ENCODE peak calls at places on chromosomes 11 and 22, in ten cellular contexts. A is A549, V is ovary, B is transverse colon, G is K562, C is tibial nerve, S is SK-N-SH, F is HepG2, J is GM12878, L is sigmoid colon. K is an unnamed sample.

GRCh38 chr11:116935514-116935913 is 98.1 kb upstream of the APOA1 start:
- DNase-seq in J (no peak), V (no peak), B (no peak), G (no peak), F (no peak), L (no peak), S (no peak), A (no peak), C (no peak), K (no peak)

GRCh38 chr11:119085523-119085878 is 820 bp downstream of the HMBS start:
- DNase-seq in G (peak), L (no peak), B (peak), V (peak), S (peak), A (no peak), F (no peak), J (no peak), C (no peak), K (no peak)

GRCh38 chr11:1205987-1206331 is 16.9 kb upstream of the MUC5B start:
- DNase-seq in V (no peak), C (peak), G (no peak), F (no peak), J (no peak), B (no peak), A (no peak), L (no peak), S (peak), K (no peak)

GRCh38 chr11:38718049-38718448 is 2120.0 kb upstream of the RAG2 start:
- DNase-seq in L (no peak), A (no peak), V (no peak), B (no peak), F (peak), S (no peak), G (no peak), J (no peak), C (no peak), K (no peak)

GRCh38 chr22:50683994-50684371 is 11.4 kb downstream of the SHANK3 start:
- DNase-seq in G (no peak), V (no peak), A (no peak), S (peak), L (no peak), B (no peak), F (no peak), C (no peak), J (no peak), K (no peak)

GRCh38 chr22:25216230-25216629 is 3.2 kb upstream of the CRYBB2 start:
- DNase-seq in V (no peak), S (no peak), L (no peak), C (no peak), B (no peak), F (no peak), J (no peak), G (no peak), A (no peak), K (no peak)

GRCh38 chr22:23409976-23410375 is 170.1 kb downstream of the IGLL1 start:
- DNase-seq in A (no peak), C (no peak), L (no peak), B (no peak), J (no peak), S (no peak), G (no peak), V (no peak), F (no peak), K (no peak)

GRCh38 chr11:42555197-42555596 is 756.6 kb upstream of the API5 start:
- DNase-seq in C (no peak), B (no peak), V (no peak), A (no peak), G (no peak), L (no peak), F (no peak), S (no peak), J (no peak), K (no peak)

GRCh38 chr11:1153951-1154487 is 3.7 kb upstream of the MUC5AC start:
- DNase-seq in L (peak), G (peak), J (no peak), B (peak), S (peak), V (no peak), C (no peak), A (peak), F (peak), K (no peak)

GRCh38 chr22:17159504-17159951 is 451 bp upstream of the HDHD5 start:
- DNase-seq in B (peak), G (no peak), J (no peak), V (peak), F (no peak), C (no peak), S (no peak), A (peak), L (peak), K (no peak)

GRCh38 chr11:134275534-134276395 is at the start of gene GLB1L3:
- DNase-seq in S (peak), V (no peak), C (no peak), J (no peak), L (no peak), B (peak), A (peak), G (peak), F (no peak), K (no peak)

GRCh38 chr22:40818747-40819662 is at the start of gene SLC25A17:
- DNase-seq in B (peak), L (peak), G (peak), F (peak), S (peak), V (peak), C (peak), J (peak), A (peak), K (peak)

GRCh38 chr11:117473692-117474091 is 146.0 kb downstream of the CEP164 start:
- DNase-seq in V (no peak), L (no peak), G (no peak), F (no peak), C (no peak), S (no peak), B (no peak), J (no peak), A (no peak), K (no peak)

GRCh38 chr11:47062736-47063135 is 113.9 kb downstream of the ARFGAP2 start:
- DNase-seq in S (no peak), G (no peak), L (no peak), F (no peak), B (no peak), C (no peak), A (no peak), V (no peak), J (no peak), K (no peak)

GRCh38 chr11:1422481-1422880 is 32.7 kb downstream of the BRSK2 start:
- DNase-seq in V (no peak), C (no peak), J (no peak), F (no peak), B (no peak), G (no peak), S (no peak), A (no peak), L (no peak), K (no peak)

GRCh38 chr11:108914211-108914610 is 249.3 kb downstream of the DDX10 start:
- DNase-seq in B (no peak), A (no peak), S (peak), L (no peak), F (no peak), V (no peak), J (no peak), C (no peak), G (no peak), K (no peak)

GRCh38 chr11:125874556-125875124 is 12.8 kb upstream of the HYLS1 start:
- DNase-seq in J (no peak), A (peak), V (peak), L (peak), F (peak), S (peak), G (peak), C (no peak), B (peak), K (no peak)

GRCh38 chr22:45731041-45731797 is 59.6 kb downstream of the ATXN10 start:
- DNase-seq in V (no peak), F (no peak), S (no peak), G (no peak), C (no peak), J (no peak), A (peak), L (no peak), B (peak), K (no peak)

GRCh38 chr22:45726081-45726480 is 54.4 kb downstream of the ATXN10 start:
- DNase-seq in F (no peak), V (no peak), L (no peak), C (no peak), S (no peak), A (no peak), J (no peak), G (no peak), B (no peak), K (no peak)

GRCh38 chr22:45735273-45735672 is 63.6 kb downstream of the ATXN10 start:
- DNase-seq in F (no peak), G (no peak), B (no peak), J (no peak), S (no peak), C (no peak), A (no peak), L (no peak), V (no peak), K (no peak)

DNA sequence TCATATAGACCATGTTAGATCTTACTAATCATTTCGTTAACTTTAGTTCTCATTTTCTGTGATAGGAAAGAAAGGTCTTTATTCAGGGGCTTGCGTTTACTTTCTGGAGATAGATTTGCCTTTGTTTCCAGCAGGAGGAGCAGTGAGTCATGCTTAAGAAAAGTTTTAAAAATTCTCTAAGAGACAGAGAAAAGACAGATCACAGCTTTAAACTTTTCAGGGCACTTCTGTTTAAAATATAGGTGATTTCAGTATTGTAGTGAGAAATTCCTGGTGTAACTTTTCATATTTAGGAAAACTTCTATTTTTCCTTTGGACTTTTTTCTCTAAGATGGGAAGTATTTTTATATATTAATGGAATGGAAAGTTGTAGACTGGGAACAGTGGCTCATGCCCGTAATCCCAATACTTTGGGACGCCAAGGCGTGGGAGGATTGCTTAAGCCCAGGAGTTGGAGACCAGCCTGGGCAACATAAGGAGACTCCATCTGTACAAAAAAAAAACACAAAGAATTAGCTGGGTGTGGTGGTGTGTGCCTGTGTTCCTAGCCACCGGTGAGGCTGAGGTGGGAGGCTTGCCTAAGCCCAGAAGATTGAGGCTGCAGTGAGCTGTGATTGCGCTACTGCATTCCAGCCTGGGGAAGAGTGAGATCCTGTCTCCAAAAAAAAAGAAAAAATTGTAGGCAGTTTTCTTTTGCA is 60.3 kb downstream of the ATXN10 start:
- DNase-seq in B (no peak), V (no peak), S (no peak), C (no peak), J (no peak), G (no peak), A (peak), F (peak), L (no peak), K (no peak)
- TF ChIP-seq EP300 in B (no peak), V (no peak), S (no peak), C (no peak), J (no peak), G (no peak), A (no peak), F (no peak), L (no peak), K (no peak)

GRCh38 chr11:2741006-2741376 is 41.2 kb upstream of the KCNQ1OT1 start:
- DNase-seq in J (no peak), F (no peak), C (no peak), V (peak), B (no peak), G (no peak), A (no peak), L (peak), S (no peak), K (no peak)
- H3K4me3 ChIP-seq in J (no peak), F (peak), C (no peak), V (no peak), B (no peak), G (no peak), A (no peak), L (no peak), S (no peak), K (no peak)

DNA sequence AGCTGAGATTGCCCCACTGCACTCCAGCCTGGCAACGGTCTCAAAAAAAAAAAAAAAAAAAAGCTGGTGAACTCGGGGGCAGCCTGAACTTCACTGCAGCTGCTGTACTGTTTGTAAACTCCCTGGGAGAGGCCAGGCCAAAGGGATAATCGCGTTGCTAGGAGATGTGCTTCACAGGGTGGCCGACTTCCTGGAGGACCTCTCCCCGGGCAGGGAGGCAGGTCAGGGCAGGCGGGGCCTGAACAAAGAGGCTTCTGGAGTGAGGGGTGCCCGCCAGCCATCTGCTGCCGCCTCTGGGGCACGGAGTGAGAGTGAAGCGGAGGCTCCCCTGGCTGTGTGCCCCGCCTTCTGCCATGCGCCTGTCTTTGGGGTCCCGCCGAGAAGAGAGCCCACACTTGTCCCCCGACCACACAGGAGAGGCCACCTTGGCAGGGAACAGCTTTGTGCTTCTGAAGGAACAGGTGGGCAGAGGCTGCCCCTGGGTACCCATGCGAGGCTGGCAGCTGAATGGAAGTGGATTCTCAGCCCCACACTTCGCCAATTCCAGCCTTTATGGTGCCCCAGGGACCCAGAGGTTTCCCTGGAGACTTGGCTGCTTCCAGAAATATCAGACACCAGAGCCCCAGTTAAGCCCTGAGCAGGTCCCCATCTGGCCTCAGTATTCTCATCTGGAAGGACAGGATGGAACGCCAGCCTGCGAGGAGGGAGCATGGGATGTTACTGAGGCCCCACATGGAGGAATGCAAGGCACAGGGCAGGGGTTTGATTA is 29.6 kb downstream of the TMEM184B start:
- DNase-seq in J (no peak), S (no peak), C (no peak), A (no peak), V (peak), L (no peak), G (no peak), F (peak), B (peak), K (no peak)
- TF ChIP-seq EP300 in J (no peak), S (no peak), C (no peak), A (no peak), V (no peak), L (no peak), G (no peak), F (no peak), B (no peak), K (no peak)

GRCh38 chr11:104962852-104963251 is 5.5 kb downstream of the CASP4 start:
- DNase-seq in F (no peak), B (no peak), G (no peak), L (no peak), J (no peak), V (no peak), C (no peak), S (no peak), A (no peak), K (no peak)

GRCh38 chr11:104968365-104968855 is at the start of gene CASP4:
- DNase-seq in B (peak), J (peak), L (no peak), F (peak), S (peak), C (no peak), A (peak), V (no peak), G (no peak), K (no peak)

GRCh38 chr11:104967493-104968364 is 645 bp downstream of the CASP4 start:
- DNase-seq in L (no peak), A (peak), B (no peak), S (no peak), F (no peak), G (no peak), V (no peak), J (no peak), C (no peak), K (no peak)

GRCh38 chr11:104964247-104964646 is 4.1 kb downstream of the CASP4 start:
- DNase-seq in B (no peak), C (no peak), J (no peak), S (no peak), G (no peak), L (no peak), V (no peak), A (no peak), F (no peak), K (no peak)

DNA sequence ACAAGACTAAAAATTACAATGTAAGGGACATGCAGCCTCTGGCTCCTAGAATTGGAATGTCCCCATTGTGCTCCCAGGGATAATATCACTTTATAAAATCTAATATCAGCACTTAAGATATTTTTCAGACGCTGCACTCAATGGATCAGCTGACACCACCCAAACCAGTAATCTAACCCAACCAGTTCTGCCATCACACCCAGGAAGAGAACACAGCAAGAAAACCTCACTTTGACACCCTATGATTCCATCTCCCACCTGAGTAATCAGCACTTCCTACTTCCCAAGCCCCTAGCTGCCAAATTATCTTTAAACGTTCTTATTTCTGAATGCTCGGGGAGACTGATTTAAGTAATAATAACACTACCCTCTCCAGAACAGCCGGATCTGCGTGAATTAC is 2.6 kb downstream of the CASP4 start:
- DNase-seq in S (no peak), B (no peak), V (no peak), G (no peak), C (no peak), J (no peak), A (no peak), F (no peak), L (no peak), K (no peak)
- H3K4me3 ChIP-seq in S (no peak), B (no peak), V (no peak), G (no peak), C (no peak), J (no peak), A (no peak), F (no peak), L (no peak), K (peak)

GRCh38 chr11:57598831-57599155 is 1.3 kb downstream of the SERPING1 start:
- DNase-seq in G (no peak), F (no peak), L (no peak), V (peak), A (no peak), B (no peak), J (no peak), C (no peak), S (no peak), K (no peak)
- TF ChIP-seq EP300 in G (no peak), F (no peak), L (no peak), V (no peak), A (no peak), B (no peak), J (no peak), C (no peak), S (no peak), K (no peak)

GRCh38 chr11:63999349-64000025 is 13.2 kb downstream of the OTUB1 start:
- DNase-seq in C (no peak), V (peak), B (peak), F (no peak), L (peak), G (peak), J (no peak), S (peak), A (no peak), K (no peak)
- H3K4me3 ChIP-seq in C (peak), V (peak), B (peak), F (no peak), L (peak), G (no peak), J (no peak), S (no peak), A (no peak), K (peak)

DNA sequence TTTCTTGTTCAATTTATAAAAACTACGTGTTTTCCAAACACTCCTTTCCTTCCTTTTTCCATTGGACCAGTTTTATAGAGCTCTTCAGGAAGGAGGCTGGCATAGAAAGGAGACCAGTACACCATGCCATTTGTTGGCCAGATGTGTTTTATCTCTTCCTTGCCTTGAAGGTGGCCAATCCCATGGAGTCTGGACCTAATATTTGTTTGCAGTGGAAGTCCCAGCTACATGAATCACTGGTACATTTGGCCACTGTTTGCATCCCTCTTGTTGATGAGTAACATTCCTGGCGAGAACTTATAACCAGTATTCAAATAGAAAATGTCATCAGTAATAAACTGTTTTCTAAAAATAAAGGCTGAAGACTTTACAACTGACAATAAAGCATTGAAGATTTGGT is 110.2 kb downstream of the ANO3 start:
- DNase-seq in S (no peak), J (no peak), V (no peak), C (no peak), F (no peak), L (no peak), G (no peak), A (no peak), B (no peak), K (no peak)
- TF ChIP-seq EP300 in S (no peak), J (no peak), V (no peak), C (no peak), F (no peak), L (no peak), G (no peak), A (no peak), B (no peak), K (no peak)